ENCODE peak calls at places on chromosome 13, in six cellular contexts. L is lower leg skin, R is hepatocyte, T is brain microvascular endothelial cell, V is stomach, M is astrocyte of the spinal cord. W is an unnamed sample.

GRCh38 chr13:113584870-113585671 is 518 bp downstream of the TFDP1 start:
- DNase-seq in V (peak; percentile 24), M (no peak), L (peak; percentile 80), T (no peak), R (no peak), W (peak; percentile 11)

GRCh38 chr13:30730526-30730925 is 4.8 kb upstream of the ALOX5AP start:
- DNase-seq in V (no peak), L (no peak), T (no peak), M (no peak), R (peak; percentile 40), W (no peak)

GRCh38 chr13:74129500-74130144 is 4.6 kb downstream of the KLF12 start:
- DNase-seq in V (no peak), M (peak; percentile 22), T (no peak), R (no peak), L (no peak), W (no peak)

GRCh38 chr13:112509190-112509589 is 78.8 kb downstream of the TUBGCP3 start:
- DNase-seq in R (peak; percentile 23), L (no peak), T (no peak), V (no peak), M (no peak), W (no peak)

GRCh38 chr13:20118268-20119140 is 42.3 kb downstream of the GJA3 start:
- DNase-seq in R (peak; percentile 84), L (peak; percentile 90), T (no peak), V (peak; percentile 74), M (peak; percentile 36), W (peak; percentile 36)

GRCh38 chr13:27956576-27957300 is 12.4 kb downstream of the CDX2 start:
- DNase-seq in T (no peak), V (no peak), L (no peak), R (peak; percentile 24), M (no peak), W (no peak)

GRCh38 chr13:90585392-90585791 is 762.1 kb upstream of the MIR17HG start:
- DNase-seq in V (no peak), L (no peak), R (no peak), M (no peak), T (no peak), W (no peak)

GRCh38 chr13:47798906-47799305 is 202.2 kb downstream of the SUCLA2 start:
- DNase-seq in M (peak; percentile 25), L (no peak), R (no peak), V (no peak), T (peak; percentile 24), W (peak; percentile 51)

GRCh38 chr13:43805071-43805468 is 18.3 kb upstream of the ENOX1 start:
- DNase-seq in M (peak; percentile 95), V (no peak), L (no peak), T (peak; percentile 93), R (peak; percentile 45), W (peak; percentile 99)

GRCh38 chr13:31351376-31351775 is 151.6 kb downstream of the B3GLCT start:
- DNase-seq in L (no peak), V (no peak), M (no peak), R (no peak), T (no peak), W (no peak)

GRCh38 chr13:27289016-27289665 is 18.5 kb downstream of the RASL11A start:
- DNase-seq in T (no peak), L (no peak), R (no peak), V (no peak), M (no peak), W (no peak)

GRCh38 chr13:44132710-44133109 is 240.9 kb upstream of the SERP2 start:
- DNase-seq in M (peak; percentile 37), T (peak; percentile 56), L (peak; percentile 88), V (peak; percentile 64), R (no peak), W (peak; percentile 59)

GRCh38 chr13:83929147-83929546 is 46.9 kb upstream of the SLITRK1 start:
- DNase-seq in L (no peak), M (no peak), R (no peak), V (no peak), T (no peak), W (no peak)

GRCh38 chr13:77868717-77869116 is 49.9 kb downstream of the EDNRB start:
- DNase-seq in R (no peak), T (no peak), M (peak; percentile 12), L (no peak), V (no peak), W (no peak)

GRCh38 chr13:35664747-35665146 is 188.3 kb upstream of the MAB21L1 start:
- DNase-seq in R (no peak), L (no peak), T (no peak), M (no peak), V (no peak), W (no peak)

GRCh38 chr13:43939149-43939548 is 59.4 kb downstream of the LACC1 start:
- DNase-seq in R (no peak), M (no peak), L (no peak), T (no peak), V (peak; percentile 32), W (no peak)

GRCh38 chr13:109249780-109250528 is 536.4 kb downstream of the IRS2 start:
- DNase-seq in R (no peak), L (no peak), T (no peak), M (no peak), V (no peak), W (no peak)

GRCh38 chr13:113997845-113998751 is 24.2 kb upstream of the C13orf46 start:
- DNase-seq in V (peak; percentile 58), R (no peak), T (peak; percentile 77), M (peak; percentile 25), L (no peak), W (peak; percentile 94)

GRCh38 chr13:40440990-40441820 is 225.2 kb downstream of the FOXO1 start:
- DNase-seq in M (peak; percentile 48), T (no peak), V (peak; percentile 88), R (no peak), L (peak; percentile 94), W (peak; percentile 41)

GRCh38 chr13:113448545-113448884 is 4.8 kb downstream of the ADPRHL1 start:
- DNase-seq in R (no peak), M (no peak), T (no peak), V (peak; percentile 70), L (no peak), W (no peak)

DNA sequence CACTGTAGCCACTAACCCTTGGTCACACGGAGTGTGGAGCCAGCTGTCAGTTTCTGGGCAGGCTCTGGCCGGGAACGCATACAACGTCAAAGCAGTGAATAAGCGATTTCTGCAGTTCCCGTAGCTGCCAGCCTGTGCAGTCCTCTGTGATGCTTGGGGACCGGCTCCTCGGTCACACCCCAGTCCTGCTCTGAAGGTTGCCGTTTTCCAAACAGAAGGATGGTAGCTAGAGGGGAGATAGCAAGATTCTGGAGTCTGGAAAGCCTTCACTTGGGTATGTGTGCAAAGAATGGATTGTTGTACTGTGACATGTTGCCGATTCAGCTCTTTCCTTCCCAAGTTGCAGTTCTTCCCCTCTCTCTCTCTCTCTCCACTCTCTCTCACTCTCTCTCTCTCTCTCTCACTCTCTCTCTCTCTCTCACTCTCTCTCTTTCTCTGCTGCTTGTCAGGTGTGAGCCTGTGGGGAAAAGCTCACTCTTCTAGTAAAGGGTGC is 38.7 kb upstream of the C1QTNF9 start:
- DNase-seq in R (peak; percentile 46), T (peak; percentile 49), M (peak; percentile 61), L (no peak), V (peak; percentile 61), W (peak; percentile 75)
- H3K4me3 ChIP-seq in R (no peak overlapping the region), T (peak overlapping the region; percentile 53), M (peak overlapping the region; percentile 25), L (no peak overlapping the region), V (peak overlapping the region; percentile 35), W (peak overlapping the region; percentile 46)

DNA sequence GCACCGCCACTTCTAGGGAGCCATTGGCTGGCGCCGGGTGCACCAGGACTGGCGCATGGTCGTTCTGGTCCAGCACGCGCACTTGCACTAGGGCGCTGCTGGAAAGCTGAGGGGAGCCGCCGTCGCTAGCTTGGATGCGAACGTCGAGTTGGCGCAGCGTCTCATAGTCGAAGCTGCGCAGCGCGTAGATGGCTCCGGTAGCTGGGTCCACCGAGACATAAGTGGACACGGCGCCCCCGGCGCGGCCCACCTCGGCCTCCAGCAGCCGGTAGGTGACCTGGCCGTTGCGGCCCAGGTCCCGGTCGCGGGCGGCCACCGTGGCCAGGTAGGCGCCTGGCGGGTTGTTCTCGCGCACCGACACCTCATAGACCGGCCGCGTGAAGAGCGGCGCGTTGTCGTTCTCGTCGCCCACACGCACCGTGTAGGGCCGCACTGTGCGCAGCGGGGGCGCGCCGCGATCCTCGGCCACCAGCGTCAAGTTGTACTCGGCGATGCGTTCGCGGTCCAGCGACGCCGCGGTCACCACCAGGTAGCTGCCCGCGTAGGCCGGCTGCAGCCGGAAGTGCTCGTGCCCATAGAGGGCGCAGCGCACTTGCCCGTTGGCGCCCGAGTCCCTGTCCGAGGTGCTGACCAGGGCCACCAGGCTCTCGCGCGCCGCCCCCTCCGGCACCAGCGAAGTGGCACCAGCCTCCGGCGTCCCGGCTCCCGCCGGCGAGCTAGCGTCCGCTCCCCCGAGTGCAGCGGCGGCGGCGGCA is 1.7 kb downstream of the PCDH8 start:
- DNase-seq in M (no peak), T (no peak), V (no peak), L (no peak), R (peak; percentile 84), W (peak; percentile 27)
- TF ChIP-seq CTCF in M (peak; percentile 40), T (peak; percentile 36), V (no peak), L (no peak), R (peak; percentile 65), W (peak; percentile 3)

DNA sequence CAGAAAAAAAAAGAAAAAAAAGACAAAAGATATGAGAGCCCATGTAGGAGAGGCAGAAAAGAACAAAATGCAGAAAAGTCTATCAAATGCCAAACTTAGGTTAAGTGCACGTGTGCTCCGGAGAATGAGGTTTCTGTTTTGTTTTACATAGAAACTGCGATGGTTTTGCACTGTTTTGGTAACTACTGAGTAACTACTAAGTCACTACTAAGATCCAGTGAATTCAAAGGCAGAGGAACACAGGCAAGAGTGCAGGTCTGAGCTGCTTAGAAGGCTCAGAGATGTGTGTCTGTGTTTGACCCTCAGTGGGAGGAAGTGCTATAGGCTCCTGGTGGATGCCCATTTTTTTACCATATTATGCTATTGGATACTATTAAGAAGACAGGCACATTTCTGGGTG is 299.3 kb downstream of the NDFIP2 start:
- DNase-seq in V (no peak), L (no peak), T (peak; percentile 34), R (no peak), M (peak; percentile 60), W (peak; percentile 32)
- H3K4me3 ChIP-seq in V (no peak overlapping the region), L (no peak overlapping the region), T (no peak overlapping the region), R (no peak overlapping the region), M (no peak overlapping the region), W (no peak overlapping the region)

GRCh38 chr13:81382236-81382635 is 1041.3 kb upstream of the SPRY2 start:
- DNase-seq in V (no peak), M (no peak), T (no peak), L (no peak), R (no peak), W (no peak)

GRCh38 chr13:81383441-81383840 is 1042.5 kb upstream of the SPRY2 start:
- DNase-seq in T (no peak), V (no peak), M (no peak), L (no peak), R (no peak), W (no peak)

GRCh38 chr13:81377926-81378325 is 1037.0 kb upstream of the SPRY2 start:
- DNase-seq in M (no peak), L (no peak), R (no peak), T (no peak), V (no peak), W (no peak)

GRCh38 chr13:81381560-81381959 is 1040.6 kb upstream of the SPRY2 start:
- DNase-seq in L (no peak), M (no peak), R (no peak), V (no peak), T (no peak), W (no peak)

DNA sequence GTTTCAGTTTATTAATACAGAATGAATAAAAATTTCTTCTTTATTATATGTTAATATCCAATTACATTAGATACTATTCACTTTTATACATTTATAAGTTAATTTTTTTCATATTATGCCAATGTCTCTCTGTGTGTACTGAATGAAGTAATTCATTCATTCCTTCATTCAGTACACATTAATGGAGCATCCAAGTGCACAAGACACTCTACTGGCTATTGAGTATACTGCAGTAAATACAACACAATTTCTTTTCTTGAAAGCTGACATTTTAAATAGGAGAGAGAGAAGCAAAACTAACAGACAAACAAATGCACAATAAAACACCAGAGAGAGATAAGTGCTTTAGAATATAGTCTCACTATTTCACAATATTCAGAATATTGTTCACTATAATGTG is 1038.3 kb upstream of the SPRY2 start:
- DNase-seq in T (no peak), V (no peak), M (no peak), R (no peak), L (no peak), W (no peak)
- TF ChIP-seq CTCF in T (no peak), V (no peak), M (no peak), R (no peak), L (no peak), W (no peak)